ENCODE peak calls at places on chromosomes 13 and 19, in ten cellular contexts. One of them, this sample, is unnamed.

GRCh38 chr19:54434862-54435174 is 14.2 kb upstream of the LENG8 start:
- DNase-seq in CD14-positive monocyte: no peak
- DNase-seq in central memory CD4-positive, alpha-beta T cell: no peak
- DNase-seq in heart right ventricle: no peak
- DNase-seq in activated CD4-positive, alpha-beta T cell treated with anti-CD3 and anti-CD28 coated beads, Interleukin-2, amount 50 U/mL, for 24 hours: no peak
- DNase-seq in Calu3: no peak
- DNase-seq in cardiac septum: no peak
- DNase-seq in heart left ventricle: no peak
- DNase-seq in Right ventricle myocardium inferior: no peak
- DNase-seq in GM23248: no peak
- DNase-seq in this sample: no peak

GRCh38 chr19:51727349-51727880 is 3.6 kb upstream of the HAS1 start:
- DNase-seq in CD14-positive monocyte: no peak
- DNase-seq in central memory CD4-positive, alpha-beta T cell: no peak
- DNase-seq in heart right ventricle: no peak
- DNase-seq in activated CD4-positive, alpha-beta T cell treated with anti-CD3 and anti-CD28 coated beads, Interleukin-2, amount 50 U/mL, for 24 hours: no peak
- DNase-seq in Calu3: no peak
- DNase-seq in cardiac septum: no peak
- DNase-seq in heart left ventricle: no peak
- DNase-seq in Right ventricle myocardium inferior: no peak
- DNase-seq in GM23248: peak; percentile 77
- DNase-seq in this sample: no peak

GRCh38 chr13:80962855-80963254 is 621.9 kb upstream of the SPRY2 start:
- DNase-seq in CD14-positive monocyte: no peak
- DNase-seq in central memory CD4-positive, alpha-beta T cell: no peak
- DNase-seq in heart right ventricle: no peak
- DNase-seq in activated CD4-positive, alpha-beta T cell treated with anti-CD3 and anti-CD28 coated beads, Interleukin-2, amount 50 U/mL, for 24 hours: no peak
- DNase-seq in Calu3: no peak
- DNase-seq in cardiac septum: no peak
- DNase-seq in heart left ventricle: no peak
- DNase-seq in Right ventricle myocardium inferior: no peak
- DNase-seq in GM23248: no peak
- DNase-seq in this sample: no peak

GRCh38 chr13:101454767-101455166 is 2.3 kb downstream of the ITGBL1 start:
- DNase-seq in CD14-positive monocyte: no peak
- DNase-seq in central memory CD4-positive, alpha-beta T cell: no peak
- DNase-seq in heart right ventricle: no peak
- DNase-seq in activated CD4-positive, alpha-beta T cell treated with anti-CD3 and anti-CD28 coated beads, Interleukin-2, amount 50 U/mL, for 24 hours: no peak
- DNase-seq in Calu3: no peak
- DNase-seq in cardiac septum: no peak
- DNase-seq in heart left ventricle: no peak
- DNase-seq in Right ventricle myocardium inferior: no peak
- DNase-seq in GM23248: peak; percentile 54
- DNase-seq in this sample: no peak

GRCh38 chr13:35768126-35768525 is 291.6 kb upstream of the MAB21L1 start:
- DNase-seq in CD14-positive monocyte: no peak
- DNase-seq in central memory CD4-positive, alpha-beta T cell: no peak
- DNase-seq in heart right ventricle: no peak
- DNase-seq in activated CD4-positive, alpha-beta T cell treated with anti-CD3 and anti-CD28 coated beads, Interleukin-2, amount 50 U/mL, for 24 hours: no peak
- DNase-seq in Calu3: no peak
- DNase-seq in cardiac septum: no peak
- DNase-seq in heart left ventricle: no peak
- DNase-seq in Right ventricle myocardium inferior: no peak
- DNase-seq in GM23248: no peak
- DNase-seq in this sample: no peak

GRCh38 chr19:3274245-3275067 is 50.0 kb downstream of the CELF5 start:
- DNase-seq in CD14-positive monocyte: no peak
- DNase-seq in central memory CD4-positive, alpha-beta T cell: no peak
- DNase-seq in heart right ventricle: no peak
- DNase-seq in activated CD4-positive, alpha-beta T cell treated with anti-CD3 and anti-CD28 coated beads, Interleukin-2, amount 50 U/mL, for 24 hours: no peak
- DNase-seq in Calu3: no peak
- DNase-seq in cardiac septum: no peak
- DNase-seq in heart left ventricle: no peak
- DNase-seq in Right ventricle myocardium inferior: no peak
- DNase-seq in GM23248: no peak
- DNase-seq in this sample: no peak

GRCh38 chr13:21511841-21512240 is 52.7 kb upstream of the ZDHHC20 start:
- DNase-seq in CD14-positive monocyte: no peak
- DNase-seq in central memory CD4-positive, alpha-beta T cell: no peak
- DNase-seq in heart right ventricle: no peak
- DNase-seq in activated CD4-positive, alpha-beta T cell treated with anti-CD3 and anti-CD28 coated beads, Interleukin-2, amount 50 U/mL, for 24 hours: no peak
- DNase-seq in Calu3: no peak
- DNase-seq in cardiac septum: no peak
- DNase-seq in heart left ventricle: no peak
- DNase-seq in Right ventricle myocardium inferior: no peak
- DNase-seq in GM23248: peak; percentile 23
- DNase-seq in this sample: no peak

GRCh38 chr13:42392706-42393572 is 121.0 kb downstream of the AKAP11 start:
- DNase-seq in CD14-positive monocyte: no peak
- DNase-seq in central memory CD4-positive, alpha-beta T cell: peak; percentile 40
- DNase-seq in heart right ventricle: no peak
- DNase-seq in activated CD4-positive, alpha-beta T cell treated with anti-CD3 and anti-CD28 coated beads, Interleukin-2, amount 50 U/mL, for 24 hours: no peak
- DNase-seq in Calu3: no peak
- DNase-seq in cardiac septum: no peak
- DNase-seq in heart left ventricle: no peak
- DNase-seq in Right ventricle myocardium inferior: no peak
- DNase-seq in GM23248: no peak
- DNase-seq in this sample: no peak

GRCh38 chr19:14248578-14249011 is 42.6 kb upstream of the ADGRL1 start:
- DNase-seq in CD14-positive monocyte: no peak
- DNase-seq in central memory CD4-positive, alpha-beta T cell: peak; percentile 28
- DNase-seq in heart right ventricle: peak; percentile 40
- DNase-seq in activated CD4-positive, alpha-beta T cell treated with anti-CD3 and anti-CD28 coated beads, Interleukin-2, amount 50 U/mL, for 24 hours: peak; percentile 41
- DNase-seq in Calu3: no peak
- DNase-seq in cardiac septum: no peak
- DNase-seq in heart left ventricle: no peak
- DNase-seq in Right ventricle myocardium inferior: no peak
- DNase-seq in GM23248: peak; percentile 41
- DNase-seq in this sample: no peak

GRCh38 chr13:27621366-27622101 is at the start of gene POLR1D:
- DNase-seq in CD14-positive monocyte: peak; percentile 72
- DNase-seq in central memory CD4-positive, alpha-beta T cell: peak; percentile 86
- DNase-seq in heart right ventricle: peak; percentile 80
- DNase-seq in activated CD4-positive, alpha-beta T cell treated with anti-CD3 and anti-CD28 coated beads, Interleukin-2, amount 50 U/mL, for 24 hours: peak; percentile 57
- DNase-seq in Calu3: peak; percentile 88
- DNase-seq in cardiac septum: peak; percentile 92
- DNase-seq in heart left ventricle: peak; percentile 83
- DNase-seq in Right ventricle myocardium inferior: peak; percentile 93
- DNase-seq in GM23248: peak; percentile 88
- DNase-seq in this sample: peak; percentile 67

GRCh38 chr19:47483800-47484690 is at the start of gene KPTN:
- DNase-seq in CD14-positive monocyte: peak; percentile 90
- DNase-seq in central memory CD4-positive, alpha-beta T cell: peak; percentile 86
- DNase-seq in heart right ventricle: peak; percentile 88
- DNase-seq in activated CD4-positive, alpha-beta T cell treated with anti-CD3 and anti-CD28 coated beads, Interleukin-2, amount 50 U/mL, for 24 hours: peak; percentile 87
- DNase-seq in Calu3: peak; percentile 94
- DNase-seq in cardiac septum: peak; percentile 95
- DNase-seq in heart left ventricle: peak; percentile 90
- DNase-seq in Right ventricle myocardium inferior: peak; percentile 94
- DNase-seq in GM23248: peak; percentile 95
- DNase-seq in this sample: peak; percentile 94

GRCh38 chr13:36712785-36713184 is 39.0 kb downstream of the SERTM1 start:
- DNase-seq in CD14-positive monocyte: no peak
- DNase-seq in central memory CD4-positive, alpha-beta T cell: no peak
- DNase-seq in heart right ventricle: no peak
- DNase-seq in activated CD4-positive, alpha-beta T cell treated with anti-CD3 and anti-CD28 coated beads, Interleukin-2, amount 50 U/mL, for 24 hours: no peak
- DNase-seq in Calu3: no peak
- DNase-seq in cardiac septum: no peak
- DNase-seq in heart left ventricle: no peak
- DNase-seq in Right ventricle myocardium inferior: no peak
- DNase-seq in GM23248: peak; percentile 75
- DNase-seq in this sample: no peak

GRCh38 chr19:11014403-11014911 is 53.6 kb downstream of the SMARCA4 start:
- DNase-seq in CD14-positive monocyte: no peak
- DNase-seq in central memory CD4-positive, alpha-beta T cell: no peak
- DNase-seq in heart right ventricle: no peak
- DNase-seq in activated CD4-positive, alpha-beta T cell treated with anti-CD3 and anti-CD28 coated beads, Interleukin-2, amount 50 U/mL, for 24 hours: no peak
- DNase-seq in Calu3: no peak
- DNase-seq in cardiac septum: no peak
- DNase-seq in heart left ventricle: no peak
- DNase-seq in Right ventricle myocardium inferior: no peak
- DNase-seq in GM23248: no peak
- DNase-seq in this sample: no peak

GRCh38 chr19:43640424-43640757 is 741 bp upstream of the CADM4 start:
- DNase-seq in CD14-positive monocyte: no peak
- DNase-seq in central memory CD4-positive, alpha-beta T cell: no peak
- DNase-seq in heart right ventricle: no peak
- DNase-seq in activated CD4-positive, alpha-beta T cell treated with anti-CD3 and anti-CD28 coated beads, Interleukin-2, amount 50 U/mL, for 24 hours: no peak
- DNase-seq in Calu3: no peak
- DNase-seq in cardiac septum: no peak
- DNase-seq in heart left ventricle: no peak
- DNase-seq in Right ventricle myocardium inferior: no peak
- DNase-seq in GM23248: no peak
- DNase-seq in this sample: no peak

GRCh38 chr19:5141278-5141925 is 172.5 kb downstream of the KDM4B start:
- DNase-seq in CD14-positive monocyte: no peak
- DNase-seq in central memory CD4-positive, alpha-beta T cell: no peak
- DNase-seq in heart right ventricle: no peak
- DNase-seq in activated CD4-positive, alpha-beta T cell treated with anti-CD3 and anti-CD28 coated beads, Interleukin-2, amount 50 U/mL, for 24 hours: no peak
- DNase-seq in Calu3: no peak
- DNase-seq in cardiac septum: no peak
- DNase-seq in heart left ventricle: peak; percentile 16
- DNase-seq in Right ventricle myocardium inferior: peak; percentile 45
- DNase-seq in GM23248: peak; percentile 36
- DNase-seq in this sample: no peak

GRCh38 chr19:3254520-3254919 is 30.1 kb downstream of the CELF5 start:
- DNase-seq in CD14-positive monocyte: no peak
- DNase-seq in central memory CD4-positive, alpha-beta T cell: no peak
- DNase-seq in heart right ventricle: no peak
- DNase-seq in activated CD4-positive, alpha-beta T cell treated with anti-CD3 and anti-CD28 coated beads, Interleukin-2, amount 50 U/mL, for 24 hours: no peak
- DNase-seq in Calu3: no peak
- DNase-seq in cardiac septum: no peak
- DNase-seq in heart left ventricle: no peak
- DNase-seq in Right ventricle myocardium inferior: no peak
- DNase-seq in GM23248: no peak
- DNase-seq in this sample: no peak

GRCh38 chr19:45641274-45642105 is 2.3 kb upstream of the EML2 start:
- DNase-seq in CD14-positive monocyte: peak; percentile 95
- DNase-seq in central memory CD4-positive, alpha-beta T cell: peak; percentile 33
- DNase-seq in heart right ventricle: peak; percentile 80
- DNase-seq in activated CD4-positive, alpha-beta T cell treated with anti-CD3 and anti-CD28 coated beads, Interleukin-2, amount 50 U/mL, for 24 hours: peak; percentile 63
- DNase-seq in Calu3: peak; percentile 98
- DNase-seq in cardiac septum: peak; percentile 88
- DNase-seq in heart left ventricle: peak; percentile 79
- DNase-seq in Right ventricle myocardium inferior: peak; percentile 83
- DNase-seq in GM23248: peak; percentile 80
- DNase-seq in this sample: peak; percentile 76

GRCh38 chr13:53010374-53011105 is 18.1 kb upstream of the OLFM4 start:
- DNase-seq in CD14-positive monocyte: no peak
- DNase-seq in central memory CD4-positive, alpha-beta T cell: no peak
- DNase-seq in heart right ventricle: no peak
- DNase-seq in activated CD4-positive, alpha-beta T cell treated with anti-CD3 and anti-CD28 coated beads, Interleukin-2, amount 50 U/mL, for 24 hours: no peak
- DNase-seq in Calu3: peak; percentile 50
- DNase-seq in cardiac septum: no peak
- DNase-seq in heart left ventricle: no peak
- DNase-seq in Right ventricle myocardium inferior: no peak
- DNase-seq in GM23248: no peak
- DNase-seq in this sample: no peak

GRCh38 chr13:60397693-60398437 is 845 bp downstream of the TDRD3 start:
- DNase-seq in CD14-positive monocyte: peak; percentile 56
- DNase-seq in central memory CD4-positive, alpha-beta T cell: no peak
- DNase-seq in heart right ventricle: peak; percentile 55
- DNase-seq in activated CD4-positive, alpha-beta T cell treated with anti-CD3 and anti-CD28 coated beads, Interleukin-2, amount 50 U/mL, for 24 hours: peak; percentile 33
- DNase-seq in Calu3: peak; percentile 10
- DNase-seq in cardiac septum: peak; percentile 82
- DNase-seq in heart left ventricle: peak; percentile 72
- DNase-seq in Right ventricle myocardium inferior: peak; percentile 81
- DNase-seq in GM23248: peak; percentile 84
- DNase-seq in this sample: peak; percentile 17

GRCh38 chr19:41951686-41952172 is 7.4 kb downstream of the RABAC1 start:
- DNase-seq in CD14-positive monocyte: peak; percentile 64
- DNase-seq in central memory CD4-positive, alpha-beta T cell: peak; percentile 71
- DNase-seq in heart right ventricle: peak; percentile 71
- DNase-seq in activated CD4-positive, alpha-beta T cell treated with anti-CD3 and anti-CD28 coated beads, Interleukin-2, amount 50 U/mL, for 24 hours: peak; percentile 86
- DNase-seq in Calu3: peak; percentile 89
- DNase-seq in cardiac septum: peak; percentile 93
- DNase-seq in heart left ventricle: peak; percentile 79
- DNase-seq in Right ventricle myocardium inferior: peak; percentile 79
- DNase-seq in GM23248: peak; percentile 59
- DNase-seq in this sample: no peak

GRCh38 chr19:39193785-39194184 is 3.0 kb upstream of the NCCRP1 start:
- DNase-seq in CD14-positive monocyte: no peak
- DNase-seq in central memory CD4-positive, alpha-beta T cell: no peak
- DNase-seq in heart right ventricle: no peak
- DNase-seq in activated CD4-positive, alpha-beta T cell treated with anti-CD3 and anti-CD28 coated beads, Interleukin-2, amount 50 U/mL, for 24 hours: no peak
- DNase-seq in Calu3: no peak
- DNase-seq in cardiac septum: no peak
- DNase-seq in heart left ventricle: no peak
- DNase-seq in Right ventricle myocardium inferior: no peak
- DNase-seq in GM23248: no peak
- DNase-seq in this sample: no peak

GRCh38 chr19:51948979-51949378 is 21.7 kb downstream of the ZNF613 start:
- DNase-seq in CD14-positive monocyte: no peak
- DNase-seq in central memory CD4-positive, alpha-beta T cell: no peak
- DNase-seq in heart right ventricle: peak; percentile 61
- DNase-seq in activated CD4-positive, alpha-beta T cell treated with anti-CD3 and anti-CD28 coated beads, Interleukin-2, amount 50 U/mL, for 24 hours: no peak
- DNase-seq in Calu3: no peak
- DNase-seq in cardiac septum: peak; percentile 78
- DNase-seq in heart left ventricle: peak; percentile 55
- DNase-seq in Right ventricle myocardium inferior: no peak
- DNase-seq in GM23248: peak; percentile 57
- DNase-seq in this sample: no peak

GRCh38 chr13:27510082-27510481 is 59.7 kb upstream of the MTIF3 start:
- DNase-seq in CD14-positive monocyte: no peak
- DNase-seq in central memory CD4-positive, alpha-beta T cell: no peak
- DNase-seq in heart right ventricle: no peak
- DNase-seq in activated CD4-positive, alpha-beta T cell treated with anti-CD3 and anti-CD28 coated beads, Interleukin-2, amount 50 U/mL, for 24 hours: no peak
- DNase-seq in Calu3: no peak
- DNase-seq in cardiac septum: no peak
- DNase-seq in heart left ventricle: no peak
- DNase-seq in Right ventricle myocardium inferior: no peak
- DNase-seq in GM23248: no peak
- DNase-seq in this sample: no peak

GRCh38 chr13:41271456-41272285 is 8.3 kb upstream of the MTRF1 start:
- DNase-seq in CD14-positive monocyte: no peak
- DNase-seq in central memory CD4-positive, alpha-beta T cell: no peak
- DNase-seq in heart right ventricle: no peak
- DNase-seq in activated CD4-positive, alpha-beta T cell treated with anti-CD3 and anti-CD28 coated beads, Interleukin-2, amount 50 U/mL, for 24 hours: no peak
- DNase-seq in Calu3: no peak
- DNase-seq in cardiac septum: no peak
- DNase-seq in heart left ventricle: no peak
- DNase-seq in Right ventricle myocardium inferior: no peak
- DNase-seq in GM23248: no peak
- DNase-seq in this sample: no peak

GRCh38 chr13:51426982-51427381 is 25.9 kb downstream of the INTS6 start:
- DNase-seq in CD14-positive monocyte: no peak
- DNase-seq in central memory CD4-positive, alpha-beta T cell: no peak
- DNase-seq in heart right ventricle: no peak
- DNase-seq in activated CD4-positive, alpha-beta T cell treated with anti-CD3 and anti-CD28 coated beads, Interleukin-2, amount 50 U/mL, for 24 hours: no peak
- DNase-seq in Calu3: no peak
- DNase-seq in cardiac septum: no peak
- DNase-seq in heart left ventricle: no peak
- DNase-seq in Right ventricle myocardium inferior: no peak
- DNase-seq in GM23248: no peak
- DNase-seq in this sample: no peak

GRCh38 chr13:42533336-42533591 is 40.7 kb upstream of the TNFSF11 start:
- DNase-seq in CD14-positive monocyte: no peak
- DNase-seq in central memory CD4-positive, alpha-beta T cell: no peak
- DNase-seq in heart right ventricle: no peak
- DNase-seq in activated CD4-positive, alpha-beta T cell treated with anti-CD3 and anti-CD28 coated beads, Interleukin-2, amount 50 U/mL, for 24 hours: no peak
- DNase-seq in Calu3: no peak
- DNase-seq in cardiac septum: no peak
- DNase-seq in heart left ventricle: no peak
- DNase-seq in Right ventricle myocardium inferior: no peak
- DNase-seq in GM23248: no peak
- DNase-seq in this sample: no peak

GRCh38 chr19:28437390-28438346 is 775.3 kb downstream of the UQCRFS1 start:
- DNase-seq in CD14-positive monocyte: no peak
- DNase-seq in central memory CD4-positive, alpha-beta T cell: no peak
- DNase-seq in heart right ventricle: no peak
- DNase-seq in activated CD4-positive, alpha-beta T cell treated with anti-CD3 and anti-CD28 coated beads, Interleukin-2, amount 50 U/mL, for 24 hours: no peak
- DNase-seq in Calu3: no peak
- DNase-seq in cardiac septum: no peak
- DNase-seq in heart left ventricle: no peak
- DNase-seq in Right ventricle myocardium inferior: no peak
- DNase-seq in GM23248: no peak
- DNase-seq in this sample: no peak

GRCh38 chr19:49679832-49680472 is 2.9 kb downstream of the PRMT1 start:
- DNase-seq in CD14-positive monocyte: no peak
- DNase-seq in central memory CD4-positive, alpha-beta T cell: no peak
- DNase-seq in heart right ventricle: no peak
- DNase-seq in activated CD4-positive, alpha-beta T cell treated with anti-CD3 and anti-CD28 coated beads, Interleukin-2, amount 50 U/mL, for 24 hours: no peak
- DNase-seq in Calu3: no peak
- DNase-seq in cardiac septum: no peak
- DNase-seq in heart left ventricle: no peak
- DNase-seq in Right ventricle myocardium inferior: peak; percentile 11
- DNase-seq in GM23248: no peak
- DNase-seq in this sample: no peak